ENCODE peak calls at places on chromosomes 16 and 17, in ten cellular contexts. O is transverse colon, N is A549, H is sigmoid colon, I is stomach, X is K562, W is HepG2, S is ovary, U is IMR-90, J is tibial nerve. K is an unnamed sample.

GRCh38 chr16:56539667-56540066 is 19.8 kb upstream of the BBS2 start:
- DNase-seq in W (no peak), U (no peak), X (no peak), H (no peak), O (no peak), N (no peak), J (no peak), S (peak; percentile 35), I (no peak), K (no peak)

GRCh38 chr17:35773674-35774425 is 13.2 kb downstream of the C17orf50 start:
- DNase-seq in X (no peak), W (no peak), H (no peak), N (no peak), I (no peak), J (no peak), O (no peak), U (no peak), S (no peak), K (no peak)

GRCh38 chr17:57515662-57516211 is 229.4 kb downstream of the CCDC182 start:
- DNase-seq in X (no peak), N (no peak), U (no peak), H (no peak), I (no peak), J (no peak), S (no peak), W (no peak), O (no peak), K (no peak)

GRCh38 chr16:66534376-66534799 is 15.5 kb downstream of the TK2 start:
- DNase-seq in W (no peak), J (no peak), X (peak; percentile 66), U (no peak), N (no peak), H (no peak), S (no peak), O (no peak), I (no peak), K (no peak)

GRCh38 chr17:35809855-35810461 is 674 bp downstream of the TAF15 start:
- DNase-seq in J (no peak), O (no peak), N (no peak), W (no peak), H (no peak), X (no peak), U (peak; percentile 23), I (no peak), S (no peak), K (no peak)

GRCh38 chr16:79261461-79261860 is 339.1 kb downstream of the MAF start:
- DNase-seq in O (peak; percentile 52), S (no peak), U (no peak), N (peak; percentile 22), X (peak; percentile 45), W (peak; percentile 21), J (peak; percentile 24), H (no peak), I (peak; percentile 53), K (peak; percentile 65)

GRCh38 chr17:7552621-7553051 is 3.8 kb downstream of the TNFSF12 start:
- DNase-seq in N (no peak), J (no peak), X (no peak), U (no peak), H (no peak), O (peak; percentile 30), I (no peak), S (no peak), W (no peak), K (peak; percentile 63)

GRCh38 chr17:39547713-39548478 is 59.8 kb downstream of the NEUROD2 start:
- DNase-seq in H (peak; percentile 72), W (peak; percentile 50), J (peak; percentile 58), I (peak; percentile 76), N (peak; percentile 69), S (no peak), O (peak; percentile 68), X (peak; percentile 75), U (no peak), K (peak; percentile 72)

GRCh38 chr17:64240261-64240740 is 22.8 kb downstream of the TEX2 start:
- DNase-seq in S (no peak), U (peak; percentile 21), X (peak; percentile 73), I (no peak), N (no peak), O (no peak), W (no peak), J (no peak), H (no peak), K (no peak)

GRCh38 chr16:67150058-67150832 is 553 bp downstream of the B3GNT9 start:
- DNase-seq in O (no peak), J (no peak), I (no peak), X (no peak), N (peak; percentile 62), U (peak; percentile 55), W (no peak), H (peak; percentile 78), S (peak; percentile 73), K (peak; percentile 57)

DNA sequence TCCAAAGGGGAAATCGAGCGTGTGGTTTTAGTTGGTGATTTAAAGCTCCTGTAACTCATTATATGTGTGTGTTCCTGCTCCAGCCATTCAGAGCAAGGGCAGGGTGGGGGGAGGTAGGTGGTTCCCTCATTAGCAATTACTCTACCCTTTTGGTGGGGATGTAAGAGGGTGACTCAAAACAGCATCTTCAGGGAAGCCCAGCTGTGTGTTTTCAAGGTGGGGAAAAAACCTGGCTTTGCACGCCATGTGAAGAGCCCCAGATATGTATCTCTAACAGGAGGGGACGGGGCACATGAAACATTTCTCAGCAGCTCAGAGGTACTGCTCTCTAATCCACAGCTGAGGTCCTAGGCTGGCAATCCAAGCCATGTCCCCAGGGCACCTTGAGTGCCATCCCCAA is 241.3 kb upstream of the ZFHX3 start:
- DNase-seq in O (no peak), U (no peak), X (no peak), J (no peak), S (no peak), N (no peak), W (no peak), H (no peak), I (no peak), K (no peak)
- TF ChIP-seq POLR2A in O (no peak), U (no peak), X (no peak), J (no peak), S (no peak), N (no peak), W (no peak), H (no peak), I (no peak), K (no peak)

GRCh38 chr17:79939755-79940154 is 95.9 kb downstream of the TBC1D16 start:
- DNase-seq in S (no peak), N (no peak), I (no peak), J (peak; percentile 10), U (no peak), W (no peak), X (no peak), O (no peak), H (no peak), K (peak; percentile 28)

GRCh38 chr17:79937435-79937870 is 98.2 kb upstream of the CBX4 start:
- DNase-seq in W (no peak), H (no peak), I (no peak), J (no peak), X (no peak), S (no peak), O (no peak), N (no peak), U (no peak), K (no peak)

GRCh38 chr17:79936661-79937434 is 97.6 kb upstream of the CBX4 start:
- DNase-seq in O (no peak), N (no peak), J (no peak), I (no peak), W (no peak), H (no peak), U (no peak), X (no peak), S (no peak), K (peak; percentile 31)

GRCh38 chr17:79938696-79939435 is 96.8 kb downstream of the TBC1D16 start:
- DNase-seq in W (peak; percentile 79), N (no peak), X (no peak), I (no peak), S (no peak), O (no peak), U (no peak), H (no peak), J (no peak), K (no peak)

DNA sequence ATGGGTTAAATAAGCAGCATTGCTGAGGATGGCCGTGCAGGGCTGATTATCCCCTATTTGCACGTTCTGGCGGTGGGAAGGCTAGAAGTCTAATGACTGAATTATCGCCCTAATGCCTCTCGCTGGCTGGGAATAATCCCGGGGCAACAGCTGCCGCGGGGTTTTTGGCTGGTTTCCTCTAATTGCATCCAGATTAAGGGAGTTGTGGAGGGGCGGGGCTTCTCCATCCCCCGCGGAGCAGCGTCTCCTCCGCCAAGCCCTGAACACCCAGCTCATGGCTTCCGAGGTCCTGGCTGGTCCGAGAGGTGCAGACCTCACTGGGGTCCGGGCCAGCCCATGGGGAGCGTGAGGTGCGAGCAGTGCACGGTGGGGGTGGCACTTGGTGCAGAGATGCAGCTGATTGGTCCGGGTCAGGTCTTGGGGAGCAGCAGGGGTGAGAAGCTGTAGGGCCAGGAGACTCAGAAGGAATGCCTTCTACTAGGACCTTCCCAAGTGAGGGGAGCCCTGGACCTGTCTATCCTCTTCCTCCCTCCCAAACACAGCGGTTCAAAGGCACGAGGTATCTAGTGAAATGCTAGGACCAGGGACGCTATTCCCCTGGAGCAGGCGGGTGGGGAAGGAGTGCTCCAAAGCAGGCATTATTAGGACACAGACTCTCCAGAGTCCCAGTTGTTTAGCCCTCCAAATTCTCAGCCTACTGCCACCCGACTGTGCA is 97.5 kb downstream of the TBC1D16 start:
- DNase-seq in X (no peak), U (no peak), W (no peak), H (no peak), S (peak; percentile 58), J (no peak), N (no peak), I (no peak), O (no peak), K (no peak)
- H3K27ac ChIP-seq in X (no peak overlapping the region), U (no peak overlapping the region), W (no peak overlapping the region), H (no peak overlapping the region), S (no peak overlapping the region), J (no peak overlapping the region), N (no peak overlapping the region), I (no peak overlapping the region), O (no peak overlapping the region), K (no peak overlapping the region)

DNA sequence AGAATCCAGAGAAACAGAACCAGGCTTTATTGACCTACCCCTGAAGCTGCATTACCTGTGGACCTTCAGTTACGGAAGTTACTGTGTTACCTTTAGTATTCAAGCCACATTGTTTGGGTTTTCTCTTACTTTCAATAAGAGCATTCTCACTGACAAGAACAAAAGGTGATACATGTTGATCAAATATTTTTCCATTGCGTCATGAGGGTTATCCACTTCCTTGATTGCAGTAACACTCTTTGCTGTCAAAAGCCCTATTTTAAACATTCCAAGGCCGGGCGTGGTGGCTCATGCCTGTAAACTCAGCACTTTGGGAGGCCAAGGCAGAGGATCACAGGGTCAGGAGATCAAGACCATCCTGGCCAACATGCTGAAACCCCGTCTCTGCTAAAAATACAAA is 28.6 kb upstream of the PAFAH1B1 start:
- DNase-seq in U (no peak), X (no peak), S (no peak), W (peak; percentile 30), I (peak; percentile 47), H (no peak), N (peak; percentile 77), O (peak; percentile 23), J (no peak), K (no peak)
- H3K4me1 ChIP-seq in U (no peaks in the 10 kb centered on the region), X (no peaks in the 10 kb centered on the region), S (no peaks in the 10 kb centered on the region), W (peaks cover 10% of the 10 kb centered on the region), I (peaks cover 7% of the 10 kb centered on the region), H (no peaks in the 10 kb centered on the region), N (peaks cover 13% of the 10 kb centered on the region), O (peaks cover 3% of the 10 kb centered on the region), J (no peaks in the 10 kb centered on the region), K (no peaks in the 10 kb centered on the region)

GRCh38 chr17:16584273-16584995 is 15.4 kb upstream of the ZNF287 start:
- DNase-seq in J (peak; percentile 84), U (peak; percentile 74), X (peak; percentile 72), W (peak; percentile 80), I (peak; percentile 94), S (peak; percentile 89), N (peak; percentile 92), O (peak; percentile 94), H (peak; percentile 98), K (peak; percentile 83)
- TF ChIP-seq POLR2A in J (peak; percentile 25), U (no peak), X (no peak), W (peak; percentile 71), I (no peak), S (no peak), N (peak; percentile 61), O (no peak), H (no peak), K (no peak)

K was measured in Peyer's patch.